ENCODE peak calls at places on chromosomes 1 and 21, in nine cellular contexts. Q is amniotic stem cell; H is upper lobe of right lung; P is Calu3; O is EH; E is left cardiac atrium; I is NCI-H510A; C is stimulated activated CD4-positive, alpha-beta T cell treated with anti-CD3 and anti-CD28 coated beads, Interleukin-2, amount 100 ng/mL, for 48 hours; L is A549. V is an unnamed sample.

GRCh38 chr1:218874313-218874712 is 299.4 kb upstream of the LYPLAL1 start:
- DNase-seq in Q (no peak), O (peak; percentile 44), C (no peak), E (no peak), H (no peak), L (peak; percentile 68), P (peak; percentile 52), I (no peak), V (no peak)

GRCh38 chr1:180841460-180841859 is 71.2 kb upstream of the KIAA1614 start:
- DNase-seq in P (peak; percentile 35), Q (no peak), H (no peak), L (no peak), I (no peak), O (peak; percentile 14), C (no peak), E (no peak), V (no peak)

GRCh38 chr1:220269036-220269435 is 3.2 kb downstream of the RAB3GAP2 start:
- DNase-seq in Q (no peak), E (no peak), O (no peak), C (no peak), L (no peak), H (no peak), I (no peak), P (no peak), V (no peak)

GRCh38 chr1:228190182-228190581 is 17.7 kb upstream of the OBSCN start:
- DNase-seq in E (no peak), I (no peak), C (no peak), P (no peak), L (no peak), Q (no peak), H (no peak), O (no peak), V (no peak)

GRCh38 chr1:159914252-159915018 is 10.9 kb downstream of the TAGLN2 start:
- DNase-seq in L (peak; percentile 74), P (peak; percentile 49), C (no peak), I (no peak), H (peak; percentile 57), O (no peak), Q (no peak), E (peak; percentile 16), V (no peak)

GRCh38 chr21:37198989-37199924 is 67.9 kb downstream of the VPS26C start:
- DNase-seq in H (no peak), I (no peak), Q (peak; percentile 60), O (peak; percentile 88), C (no peak), L (no peak), E (no peak), P (peak; percentile 32), V (no peak)

GRCh38 chr1:59414406-59415133 is 117.7 kb downstream of the FGGY start:
- DNase-seq in O (peak; percentile 68), H (no peak), P (no peak), C (no peak), L (no peak), I (no peak), Q (no peak), E (no peak), V (no peak)

GRCh38 chr1:155205969-155206593 is 1.6 kb downstream of the THBS3 start:
- DNase-seq in P (no peak), O (no peak), I (no peak), L (no peak), E (no peak), Q (no peak), C (no peak), H (no peak), V (no peak)

GRCh38 chr1:68093737-68094136 is 43.3 kb upstream of the DIRAS3 start:
- DNase-seq in E (no peak), C (no peak), O (peak; percentile 7), H (no peak), I (no peak), L (no peak), Q (no peak), P (no peak), V (no peak)

GRCh38 chr1:44835738-44836675 is 7.0 kb downstream of the PTCH2 start:
- DNase-seq in H (peak; percentile 91), I (peak; percentile 42), P (peak; percentile 91), Q (peak; percentile 82), E (peak; percentile 92), O (peak; percentile 80), C (peak; percentile 89), L (peak; percentile 76), V (no peak)

GRCh38 chr1:243354511-243355153 is 98.8 kb downstream of the SDCCAG8 start:
- DNase-seq in Q (no peak), E (no peak), H (no peak), C (no peak), O (peak; percentile 17), P (no peak), I (no peak), L (no peak), V (no peak)

GRCh38 chr1:6770727-6771567 is 14.3 kb upstream of the CAMTA1 start:
- DNase-seq in L (no peak), Q (no peak), P (no peak), H (no peak), C (no peak), O (peak; percentile 89), E (no peak), I (no peak), V (no peak)

GRCh38 chr1:88237026-88237425 is 447.0 kb upstream of the PKN2 start:
- DNase-seq in L (no peak), O (peak; percentile 2), Q (no peak), H (no peak), P (no peak), E (no peak), I (no peak), C (no peak), V (no peak)

GRCh38 chr1:34792868-34793727 is at the start of gene GJA4:
- DNase-seq in P (no peak), C (no peak), O (no peak), H (no peak), L (no peak), I (no peak), E (peak; percentile 53), Q (no peak), V (no peak)

GRCh38 chr1:111895017-111895416 is 94.5 kb downstream of the KCND3 start:
- DNase-seq in I (no peak), E (no peak), C (no peak), P (no peak), O (no peak), L (no peak), Q (no peak), H (no peak), V (no peak)

GRCh38 chr1:46622341-46622740 is 5.7 kb upstream of the MOB3C start:
- DNase-seq in E (no peak), O (peak; percentile 85), I (no peak), P (peak; percentile 63), L (peak; percentile 43), C (no peak), Q (no peak), H (no peak), V (no peak)

GRCh38 chr21:46605759-46606426 is 1.0 kb upstream of the S100B start:
- DNase-seq in C (no peak), P (no peak), Q (no peak), I (no peak), E (peak; percentile 48), H (peak; percentile 74), L (no peak), O (no peak), V (no peak)

GRCh38 chr1:243481101-243481500 is 225.3 kb downstream of the SDCCAG8 start:
- DNase-seq in C (no peak), E (no peak), I (no peak), O (no peak), Q (no peak), H (no peak), L (no peak), P (no peak), V (no peak)

GRCh38 chr21:45224189-45224938 is 63.3 kb downstream of the POFUT2 start:
- DNase-seq in P (no peak), L (no peak), C (no peak), Q (no peak), H (peak; percentile 64), E (peak; percentile 33), I (no peak), O (peak; percentile 15), V (no peak)

GRCh38 chr1:151340870-151341754 is 5.9 kb downstream of the RFX5 start:
- DNase-seq in C (peak; percentile 46), Q (peak; percentile 91), H (no peak), L (peak; percentile 84), E (no peak), O (peak; percentile 87), P (peak; percentile 72), I (peak; percentile 66), V (no peak)

GRCh38 chr1:247953409-247953808 is 4.8 kb downstream of the OR2L8 start:
- DNase-seq in E (no peak), I (no peak), O (no peak), Q (no peak), L (no peak), H (no peak), P (no peak), C (no peak), V (no peak)

GRCh38 chr1:30903343-30904034 is 5.1 kb downstream of the SDC3 start:
- DNase-seq in C (no peak), H (no peak), Q (no peak), L (no peak), P (no peak), O (peak; percentile 66), E (peak; percentile 19), I (no peak), V (no peak)

GRCh38 chr1:20848162-20848561 is 61.1 kb upstream of the HP1BP3 start:
- DNase-seq in O (peak; percentile 48), H (no peak), L (peak; percentile 85), I (no peak), E (no peak), Q (no peak), P (peak; percentile 7), C (no peak), V (no peak)

GRCh38 chr1:168096296-168097165 is 40.2 kb downstream of the GPR161 start:
- DNase-seq in P (no peak), C (no peak), Q (no peak), L (no peak), I (no peak), E (no peak), H (no peak), O (no peak), V (no peak)

GRCh38 chr1:231338270-231339128 is at the start of gene SPRTN:
- DNase-seq in Q (no peak), H (no peak), C (no peak), P (no peak), L (no peak), O (peak; percentile 25), I (no peak), E (no peak), V (no peak)

GRCh38 chr1:228802386-228803221 is 67.3 kb downstream of the RHOU start:
- DNase-seq in C (no peak), P (no peak), L (no peak), H (no peak), E (peak; percentile 71), O (no peak), Q (no peak), I (no peak), V (no peak)

GRCh38 chr1:52268372-52268771 is 97.6 kb downstream of the CC2D1B start:
- DNase-seq in L (no peak), C (no peak), E (no peak), Q (no peak), I (no peak), H (no peak), P (no peak), O (peak; percentile 18), V (no peak)

GRCh38 chr1:15965228-15965767 is 10.6 kb downstream of the ZBTB17 start:
- DNase-seq in E (no peak), C (no peak), L (no peak), P (no peak), H (no peak), Q (no peak), I (no peak), O (peak; percentile 76), V (no peak)

GRCh38 chr21:41112740-41113692 is 54.9 kb upstream of the BACE2 start:
- DNase-seq in P (no peak), H (no peak), O (peak; percentile 94), E (no peak), C (no peak), I (no peak), Q (peak; percentile 89), L (no peak), V (no peak)